ENCODE peak calls at places on chromosomes 3 and 15, in four cellular contexts. W, Q, V and G are unnamed samples.

GRCh38 chr3:72147600-72147999 is 362.7 kb upstream of the PROK2 start:
- DNase-seq in Q (no peak), W (no peak), V (no peak), G (no peak)

GRCh38 chr3:157713101-157713500 is 209.9 kb upstream of the VEPH1 start:
- DNase-seq in Q (no peak), W (no peak), V (no peak), G (no peak)

GRCh38 chr15:73539726-73540125 is 93.5 kb downstream of the NPTN start:
- DNase-seq in V (no peak), Q (no peak), W (no peak), G (no peak)

GRCh38 chr3:15223684-15224575 is 17.9 kb downstream of the CAPN7 start:
- DNase-seq in Q (no peak), W (no peak), V (no peak), G (no peak)

GRCh38 chr15:63250312-63250965 is 27.0 kb upstream of the APH1B start:
- DNase-seq in V (peak; percentile 92), W (no peak), Q (peak; percentile 85), G (peak; percentile 96)

GRCh38 chr3:123780656-123781055 is 103.5 kb downstream of the MYLK start:
- DNase-seq in V (no peak), Q (no peak), W (no peak), G (no peak)

GRCh38 chr3:95029644-95030043 is 966.8 kb downstream of the NSUN3 start:
- DNase-seq in V (no peak), W (no peak), Q (no peak), G (no peak)

GRCh38 chr3:59998040-59998439 is 948.2 kb upstream of the CFAP20DC start:
- DNase-seq in W (no peak), V (no peak), Q (no peak), G (no peak)

GRCh38 chr15:20345401-20345958 is 196.1 kb downstream of the GOLGA6L6 start:
- DNase-seq in V (no peak), W (no peak), Q (no peak), G (no peak)

GRCh38 chr15:72098076-72098475 is 19.9 kb downstream of the MYO9A start:
- DNase-seq in Q (no peak), W (no peak), V (peak; percentile 7), G (no peak)

GRCh38 chr15:90769375-90769774 is 52.2 kb downstream of the BLM start:
- DNase-seq in Q (no peak), W (no peak), V (no peak), G (no peak)

GRCh38 chr15:58770519-58770856 is 614 bp upstream of the MINDY2 start:
- DNase-seq in W (no peak), V (peak; percentile 95), Q (peak; percentile 46), G (peak; percentile 71)

GRCh38 chr3:120300971-120301370 is 15.9 kb upstream of the GPR156 start:
- DNase-seq in Q (no peak), W (no peak), V (no peak), G (no peak)

GRCh38 chr15:70419046-70419445 is 321.3 kb upstream of the TLE3 start:
- DNase-seq in Q (no peak), V (no peak), W (no peak), G (no peak)

GRCh38 chr15:29107971-29108645 is 161.5 kb downstream of the NSMCE3 start:
- DNase-seq in V (no peak), W (no peak), Q (no peak), G (no peak)

GRCh38 chr3:177835008-177835407 is 637.7 kb upstream of the TBL1XR1 start:
- DNase-seq in Q (peak; percentile 80), W (no peak), V (peak; percentile 98), G (peak; percentile 91)

GRCh38 chr3:98784042-98784441 is 20.9 kb downstream of the ST3GAL6 start:
- DNase-seq in W (no peak), Q (no peak), V (peak; percentile 64), G (no peak)

GRCh38 chr3:45646051-45646585 is 43.1 kb upstream of the SACM1L start:
- DNase-seq in V (no peak), Q (no peak), W (no peak), G (no peak)

GRCh38 chr3:70980646-70981031 is 602.9 kb downstream of the FOXP1 start:
- DNase-seq in W (no peak), Q (no peak), V (peak; percentile 24), G (no peak)

GRCh38 chr15:92082217-92082843 is 228.8 kb downstream of the SLCO3A1 start:
- DNase-seq in W (peak; percentile 18), V (peak; percentile 75), Q (peak; percentile 47), G (peak; percentile 31)

GRCh38 chr15:33551860-33552259 is 241.1 kb downstream of the RYR3 start:
- DNase-seq in V (no peak), Q (no peak), W (no peak), G (no peak)

GRCh38 chr3:42803800-42804112 is 534 bp downstream of the HIGD1A start:
- DNase-seq in W (no peak), V (peak; percentile 42), Q (no peak), G (no peak)